ENCODE peak calls at places on chromosome 2, in seven cellular contexts. One of them, this sample, is unnamed.

GRCh38 chr2:238974510-238975166 is 126.8 kb downstream of the TWIST2 start:
- DNase-seq in fibroblast of lung: peak
- DNase-seq in thoracic aorta: no peak
- DNase-seq in tibial nerve: no peak
- DNase-seq in astrocyte of the spinal cord: peak
- DNase-seq in OCI-LY7: no peak
- DNase-seq in AG04449: peak
- DNase-seq in this sample: no peak

GRCh38 chr2:33620-34019 is 12.7 kb downstream of the FAM110C start:
- DNase-seq in fibroblast of lung: no peak
- DNase-seq in thoracic aorta: no peak
- DNase-seq in tibial nerve: no peak
- DNase-seq in astrocyte of the spinal cord: no peak
- DNase-seq in OCI-LY7: no peak
- DNase-seq in AG04449: no peak
- DNase-seq in this sample: no peak

GRCh38 chr2:96427917-96428316 is 77.2 kb downstream of the NEURL3 start:
- DNase-seq in fibroblast of lung: peak
- DNase-seq in thoracic aorta: no peak
- DNase-seq in tibial nerve: no peak
- DNase-seq in astrocyte of the spinal cord: peak
- DNase-seq in OCI-LY7: no peak
- DNase-seq in AG04449: peak
- DNase-seq in this sample: no peak

GRCh38 chr2:236636261-236636660 is 66.6 kb downstream of the ACKR3 start:
- DNase-seq in fibroblast of lung: no peak
- DNase-seq in thoracic aorta: no peak
- DNase-seq in tibial nerve: no peak
- DNase-seq in astrocyte of the spinal cord: no peak
- DNase-seq in OCI-LY7: no peak
- DNase-seq in AG04449: no peak
- DNase-seq in this sample: no peak

GRCh38 chr2:235029054-235029453 is 77.2 kb downstream of the SH3BP4 start:
- DNase-seq in fibroblast of lung: no peak
- DNase-seq in thoracic aorta: no peak
- DNase-seq in tibial nerve: no peak
- DNase-seq in astrocyte of the spinal cord: no peak
- DNase-seq in OCI-LY7: no peak
- DNase-seq in AG04449: no peak
- DNase-seq in this sample: no peak

GRCh38 chr2:192146069-192147006 is 48.4 kb downstream of the TMEFF2 start:
- DNase-seq in fibroblast of lung: peak
- DNase-seq in thoracic aorta: no peak
- DNase-seq in tibial nerve: no peak
- DNase-seq in astrocyte of the spinal cord: peak
- DNase-seq in OCI-LY7: no peak
- DNase-seq in AG04449: no peak
- DNase-seq in this sample: no peak

GRCh38 chr2:55093381-55093780 is 43.1 kb upstream of the RTN4 start:
- DNase-seq in fibroblast of lung: peak
- DNase-seq in thoracic aorta: no peak
- DNase-seq in tibial nerve: no peak
- DNase-seq in astrocyte of the spinal cord: peak
- DNase-seq in OCI-LY7: no peak
- DNase-seq in AG04449: no peak
- DNase-seq in this sample: peak

GRCh38 chr2:120104002-120104467 is 91.2 kb downstream of the EPB41L5 start:
- DNase-seq in fibroblast of lung: peak
- DNase-seq in thoracic aorta: no peak
- DNase-seq in tibial nerve: no peak
- DNase-seq in astrocyte of the spinal cord: peak
- DNase-seq in OCI-LY7: no peak
- DNase-seq in AG04449: peak
- DNase-seq in this sample: no peak

GRCh38 chr2:237895544-237896506 is 36.4 kb downstream of the RAMP1 start:
- DNase-seq in fibroblast of lung: no peak
- DNase-seq in thoracic aorta: peak
- DNase-seq in tibial nerve: no peak
- DNase-seq in astrocyte of the spinal cord: peak
- DNase-seq in OCI-LY7: no peak
- DNase-seq in AG04449: no peak
- DNase-seq in this sample: no peak

GRCh38 chr2:44759823-44760222 is 181.7 kb upstream of the SIX3 start:
- DNase-seq in fibroblast of lung: no peak
- DNase-seq in thoracic aorta: no peak
- DNase-seq in tibial nerve: no peak
- DNase-seq in astrocyte of the spinal cord: no peak
- DNase-seq in OCI-LY7: no peak
- DNase-seq in AG04449: no peak
- DNase-seq in this sample: no peak

GRCh38 chr2:74374509-74375205 is 5.5 kb downstream of the DCTN1 start:
- DNase-seq in fibroblast of lung: peak
- DNase-seq in thoracic aorta: peak
- DNase-seq in tibial nerve: peak
- DNase-seq in astrocyte of the spinal cord: peak
- DNase-seq in OCI-LY7: no peak
- DNase-seq in AG04449: no peak
- DNase-seq in this sample: no peak
- H3K4me3 ChIP-seq in fibroblast of lung: no peak
- H3K4me3 ChIP-seq in thoracic aorta: peak
- H3K4me3 ChIP-seq in tibial nerve: peak
- H3K4me3 ChIP-seq in astrocyte of the spinal cord: peak
- H3K4me3 ChIP-seq in OCI-LY7: no peak
- H3K4me3 ChIP-seq in AG04449: peak
- H3K4me3 ChIP-seq in this sample: no peak

GRCh38 chr2:134933732-134934131 is 15.1 kb downstream of the CCNT2 start:
- DNase-seq in fibroblast of lung: no peak
- DNase-seq in thoracic aorta: no peak
- DNase-seq in tibial nerve: no peak
- DNase-seq in astrocyte of the spinal cord: no peak
- DNase-seq in OCI-LY7: no peak
- DNase-seq in AG04449: no peak
- DNase-seq in this sample: no peak

GRCh38 chr2:134932864-134933526 is 14.4 kb downstream of the CCNT2 start:
- DNase-seq in fibroblast of lung: no peak
- DNase-seq in thoracic aorta: no peak
- DNase-seq in tibial nerve: no peak
- DNase-seq in astrocyte of the spinal cord: no peak
- DNase-seq in OCI-LY7: no peak
- DNase-seq in AG04449: no peak
- DNase-seq in this sample: no peak

GRCh38 chr2:134936691-134937090 is 18.1 kb downstream of the CCNT2 start:
- DNase-seq in fibroblast of lung: no peak
- DNase-seq in thoracic aorta: no peak
- DNase-seq in tibial nerve: no peak
- DNase-seq in astrocyte of the spinal cord: no peak
- DNase-seq in OCI-LY7: no peak
- DNase-seq in AG04449: no peak
- DNase-seq in this sample: no peak

GRCh38 chr2:134934641-134935040 is 16.0 kb downstream of the CCNT2 start:
- DNase-seq in fibroblast of lung: peak
- DNase-seq in thoracic aorta: no peak
- DNase-seq in tibial nerve: no peak
- DNase-seq in astrocyte of the spinal cord: no peak
- DNase-seq in OCI-LY7: no peak
- DNase-seq in AG04449: no peak
- DNase-seq in this sample: no peak

DNA sequence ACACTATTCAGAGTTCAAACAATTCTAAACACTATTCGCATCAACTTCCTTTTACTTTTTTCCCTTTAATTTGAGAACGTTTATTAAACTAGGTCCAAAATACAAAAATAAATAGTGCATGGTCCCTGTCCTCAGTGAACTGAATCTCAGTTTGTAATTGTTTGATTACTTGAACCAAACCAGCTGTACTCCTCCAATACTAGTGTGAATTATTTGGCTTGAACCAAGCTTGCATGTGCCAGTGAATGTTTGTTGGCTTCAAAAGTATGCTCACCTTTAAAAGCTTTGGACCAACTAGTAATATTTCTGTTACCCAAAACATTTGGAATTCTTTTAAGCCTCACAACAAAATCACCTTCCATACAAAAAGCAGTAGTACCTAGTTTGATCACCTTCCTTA is 15.5 kb downstream of the CCNT2 start:
- DNase-seq in fibroblast of lung: no peak
- DNase-seq in thoracic aorta: no peak
- DNase-seq in tibial nerve: no peak
- DNase-seq in astrocyte of the spinal cord: no peak
- DNase-seq in OCI-LY7: no peak
- DNase-seq in AG04449: no peak
- DNase-seq in this sample: no peak
- H3K4me3 ChIP-seq in fibroblast of lung: no peak
- H3K4me3 ChIP-seq in thoracic aorta: no peak
- H3K4me3 ChIP-seq in tibial nerve: no peak
- H3K4me3 ChIP-seq in astrocyte of the spinal cord: no peak
- H3K4me3 ChIP-seq in OCI-LY7: no peak
- H3K4me3 ChIP-seq in AG04449: no peak
- H3K4me3 ChIP-seq in this sample: no peak

GRCh38 chr2:197349699-197350098 is 39.1 kb upstream of the ANKRD44 start:
- DNase-seq in fibroblast of lung: no peak
- DNase-seq in thoracic aorta: no peak
- DNase-seq in tibial nerve: no peak
- DNase-seq in astrocyte of the spinal cord: no peak
- DNase-seq in OCI-LY7: no peak
- DNase-seq in AG04449: no peak
- DNase-seq in this sample: no peak

GRCh38 chr2:197356136-197356535 is 45.6 kb upstream of the ANKRD44 start:
- DNase-seq in fibroblast of lung: no peak
- DNase-seq in thoracic aorta: no peak
- DNase-seq in tibial nerve: no peak
- DNase-seq in astrocyte of the spinal cord: no peak
- DNase-seq in OCI-LY7: peak
- DNase-seq in AG04449: no peak
- DNase-seq in this sample: no peak

GRCh38 chr2:197354169-197354558 is 43.6 kb upstream of the ANKRD44 start:
- DNase-seq in fibroblast of lung: no peak
- DNase-seq in thoracic aorta: no peak
- DNase-seq in tibial nerve: no peak
- DNase-seq in astrocyte of the spinal cord: no peak
- DNase-seq in OCI-LY7: no peak
- DNase-seq in AG04449: no peak
- DNase-seq in this sample: no peak

GRCh38 chr2:197357986-197358385 is 47.4 kb upstream of the ANKRD44 start:
- DNase-seq in fibroblast of lung: no peak
- DNase-seq in thoracic aorta: no peak
- DNase-seq in tibial nerve: no peak
- DNase-seq in astrocyte of the spinal cord: no peak
- DNase-seq in OCI-LY7: no peak
- DNase-seq in AG04449: no peak
- DNase-seq in this sample: no peak

DNA sequence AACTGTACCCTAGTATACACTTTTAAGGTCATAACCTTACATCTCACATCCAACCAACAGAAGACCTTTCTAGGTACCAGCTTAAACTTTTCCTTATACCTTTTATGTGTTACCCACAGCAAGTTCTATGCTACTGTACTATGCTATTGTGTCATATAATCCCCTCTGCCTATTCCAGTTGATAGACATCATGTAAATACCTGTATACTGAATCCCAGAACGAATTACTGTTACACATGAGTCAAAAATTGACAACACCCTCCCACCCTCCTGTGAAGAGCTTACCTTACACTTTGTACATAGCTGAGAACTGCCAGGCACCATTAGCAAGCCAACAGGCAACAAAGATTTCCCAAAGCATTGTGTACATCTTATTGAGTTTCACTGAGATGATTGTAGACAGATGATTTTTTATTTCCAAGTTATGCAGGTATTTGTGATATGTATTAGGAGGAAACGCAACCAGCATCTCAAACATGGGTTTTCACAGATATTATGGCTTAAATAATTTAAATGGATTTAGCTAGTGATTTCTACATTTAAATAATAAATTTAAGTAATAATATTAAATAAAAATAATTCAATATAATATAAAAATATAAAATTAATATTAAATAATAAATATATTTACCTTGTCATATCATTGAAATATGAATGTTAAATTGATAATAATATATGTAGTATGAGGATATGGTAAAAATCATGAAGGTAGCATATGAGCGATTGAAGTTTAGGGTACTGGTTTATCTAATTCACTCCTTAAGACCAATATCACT is 43.0 kb upstream of the ANKRD44 start:
- DNase-seq in fibroblast of lung: no peak
- DNase-seq in thoracic aorta: no peak
- DNase-seq in tibial nerve: no peak
- DNase-seq in astrocyte of the spinal cord: no peak
- DNase-seq in OCI-LY7: no peak
- DNase-seq in AG04449: no peak
- DNase-seq in this sample: no peak
- H3K4me3 ChIP-seq in fibroblast of lung: no peak
- H3K4me3 ChIP-seq in thoracic aorta: no peak
- H3K4me3 ChIP-seq in tibial nerve: no peak
- H3K4me3 ChIP-seq in astrocyte of the spinal cord: no peak
- H3K4me3 ChIP-seq in OCI-LY7: no peak
- H3K4me3 ChIP-seq in AG04449: no peak
- H3K4me3 ChIP-seq in this sample: no peak

DNA sequence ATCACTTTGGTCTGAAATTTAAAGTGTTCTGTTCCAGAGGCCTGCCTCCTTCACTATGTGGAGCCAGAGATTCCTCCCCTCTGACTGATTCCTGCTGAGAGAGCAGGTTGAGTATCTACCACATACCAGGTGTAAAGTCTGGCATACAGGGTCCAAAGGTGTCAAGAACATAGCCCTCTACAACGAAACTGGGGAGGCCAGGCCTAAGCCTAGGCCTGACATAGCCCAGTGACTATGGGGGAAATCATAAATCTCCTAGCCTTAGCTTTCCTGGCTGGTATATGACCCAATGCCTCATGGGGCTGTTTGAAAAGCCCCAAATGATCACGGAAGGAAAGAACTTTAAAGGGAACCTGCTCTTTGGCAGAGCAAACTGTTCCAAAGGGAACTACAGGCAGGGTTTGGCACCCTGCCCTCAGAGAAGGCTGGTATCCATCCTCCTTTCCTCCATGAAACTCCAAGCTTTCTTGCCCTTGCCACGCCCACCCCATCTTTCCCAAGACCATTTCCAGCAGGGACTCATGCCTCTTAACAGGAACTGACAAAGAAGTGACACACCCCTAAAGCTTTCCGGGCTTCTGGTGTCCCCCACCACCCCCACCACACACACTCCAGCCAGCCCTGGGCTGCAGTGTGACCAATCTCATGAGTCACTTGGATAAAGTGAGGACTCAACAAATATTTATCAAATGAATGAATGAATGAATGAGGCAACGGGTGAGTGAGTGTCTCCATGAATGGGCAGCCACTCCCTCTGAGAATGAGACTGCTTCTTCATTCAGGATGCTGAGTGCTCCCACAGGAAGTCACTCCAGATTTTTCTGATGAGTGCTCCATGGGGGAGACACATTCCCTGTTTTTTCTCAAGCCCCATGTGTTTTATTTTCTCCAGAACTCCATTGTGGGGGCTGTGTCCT is 114.5 kb upstream of the STPG4 start:
- DNase-seq in fibroblast of lung: peak
- DNase-seq in thoracic aorta: peak
- DNase-seq in tibial nerve: no peak
- DNase-seq in astrocyte of the spinal cord: peak
- DNase-seq in OCI-LY7: no peak
- DNase-seq in AG04449: peak
- DNase-seq in this sample: no peak
- H3K4me3 ChIP-seq in fibroblast of lung: no peak
- H3K4me3 ChIP-seq in thoracic aorta: no peak
- H3K4me3 ChIP-seq in tibial nerve: no peak
- H3K4me3 ChIP-seq in astrocyte of the spinal cord: no peak
- H3K4me3 ChIP-seq in OCI-LY7: no peak
- H3K4me3 ChIP-seq in AG04449: no peak
- H3K4me3 ChIP-seq in this sample: no peak